ENCODE peak calls at places on chromosomes 7 and 10, in ten cellular contexts. One of them, this sample, is unnamed.
A peak's percentile ranks its signal among the peaks of the same experiment; 100 is the strongest.

GRCh38 chr7:47366960-47367359 is 215.0 kb downstream of the TNS3 start:
- DNase-seq in tibial nerve: no peak
- DNase-seq in right cardiac atrium: no peak
- DNase-seq in pancreas: no peak
- DNase-seq in RWPE2: no peak
- DNase-seq in body of pancreas: no peak
- DNase-seq in cardiac muscle cell: no peak
- DNase-seq in fibroblast of lung: no peak
- DNase-seq in breast epithelium: no peak
- DNase-seq in lower lobe of right lung: no peak
- DNase-seq in this sample: no peak

GRCh38 chr7:149196151-149196704 is 882 bp downstream of the ZNF282 start:
- DNase-seq in tibial nerve: no peak
- DNase-seq in right cardiac atrium: no peak
- DNase-seq in pancreas: no peak
- DNase-seq in RWPE2: no peak
- DNase-seq in body of pancreas: no peak
- DNase-seq in cardiac muscle cell: no peak
- DNase-seq in fibroblast of lung: peak; percentile 22
- DNase-seq in breast epithelium: no peak
- DNase-seq in lower lobe of right lung: no peak
- DNase-seq in this sample: no peak

GRCh38 chr10:69479241-69479730 is 28.0 kb downstream of the TSPAN15 start:
- DNase-seq in tibial nerve: no peak
- DNase-seq in right cardiac atrium: peak; percentile 81
- DNase-seq in pancreas: peak; percentile 26
- DNase-seq in RWPE2: no peak
- DNase-seq in body of pancreas: no peak
- DNase-seq in cardiac muscle cell: no peak
- DNase-seq in fibroblast of lung: no peak
- DNase-seq in breast epithelium: no peak
- DNase-seq in lower lobe of right lung: no peak
- DNase-seq in this sample: no peak

GRCh38 chr7:14069961-14070360 is 80.5 kb upstream of the ETV1 start:
- DNase-seq in tibial nerve: no peak
- DNase-seq in right cardiac atrium: no peak
- DNase-seq in pancreas: no peak
- DNase-seq in RWPE2: no peak
- DNase-seq in body of pancreas: no peak
- DNase-seq in cardiac muscle cell: no peak
- DNase-seq in fibroblast of lung: no peak
- DNase-seq in breast epithelium: no peak
- DNase-seq in lower lobe of right lung: no peak
- DNase-seq in this sample: no peak

GRCh38 chr7:3578399-3578798 is 277.3 kb downstream of the SDK1 start:
- DNase-seq in tibial nerve: no peak
- DNase-seq in right cardiac atrium: no peak
- DNase-seq in pancreas: no peak
- DNase-seq in RWPE2: no peak
- DNase-seq in body of pancreas: no peak
- DNase-seq in cardiac muscle cell: no peak
- DNase-seq in fibroblast of lung: no peak
- DNase-seq in breast epithelium: no peak
- DNase-seq in lower lobe of right lung: no peak
- DNase-seq in this sample: no peak

GRCh38 chr10:129193148-129193547 is 273.9 kb upstream of the MGMT start:
- DNase-seq in tibial nerve: peak; percentile 10
- DNase-seq in right cardiac atrium: no peak
- DNase-seq in pancreas: no peak
- DNase-seq in RWPE2: no peak
- DNase-seq in body of pancreas: no peak
- DNase-seq in cardiac muscle cell: peak; percentile 23
- DNase-seq in fibroblast of lung: peak; percentile 6
- DNase-seq in breast epithelium: no peak
- DNase-seq in lower lobe of right lung: no peak
- DNase-seq in this sample: no peak

GRCh38 chr7:87608443-87608842 is 7.8 kb upstream of the ABCB1 start:
- DNase-seq in tibial nerve: no peak
- DNase-seq in right cardiac atrium: no peak
- DNase-seq in pancreas: no peak
- DNase-seq in RWPE2: no peak
- DNase-seq in body of pancreas: no peak
- DNase-seq in cardiac muscle cell: no peak
- DNase-seq in fibroblast of lung: no peak
- DNase-seq in breast epithelium: no peak
- DNase-seq in lower lobe of right lung: no peak
- DNase-seq in this sample: no peak

GRCh38 chr7:129258649-129259389 is 34.0 kb downstream of the AHCYL2 start:
- DNase-seq in tibial nerve: no peak
- DNase-seq in right cardiac atrium: no peak
- DNase-seq in pancreas: no peak
- DNase-seq in RWPE2: no peak
- DNase-seq in body of pancreas: no peak
- DNase-seq in cardiac muscle cell: no peak
- DNase-seq in fibroblast of lung: no peak
- DNase-seq in breast epithelium: no peak
- DNase-seq in lower lobe of right lung: no peak
- DNase-seq in this sample: no peak

DNA sequence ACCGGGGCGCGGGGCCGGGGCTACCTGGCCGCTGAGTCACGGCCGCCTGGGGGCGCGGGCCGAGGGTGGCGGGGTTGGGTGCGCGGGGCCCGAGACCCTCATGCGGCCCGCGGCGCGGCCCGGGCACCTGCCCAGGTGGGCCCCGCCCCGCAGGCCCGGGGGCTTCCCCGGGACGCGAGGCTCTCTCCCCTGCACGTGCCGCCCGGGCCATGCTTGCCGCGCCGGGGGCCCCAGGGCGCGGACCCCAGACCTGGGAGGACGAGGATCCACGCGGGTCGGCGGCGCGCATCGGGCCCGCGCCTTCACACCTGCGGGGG is 402 bp downstream of the MAFK start:
- DNase-seq in tibial nerve: no peak
- DNase-seq in right cardiac atrium: no peak
- DNase-seq in pancreas: peak; percentile 76
- DNase-seq in RWPE2: no peak
- DNase-seq in body of pancreas: peak; percentile 26
- DNase-seq in cardiac muscle cell: no peak
- DNase-seq in fibroblast of lung: no peak
- DNase-seq in breast epithelium: no peak
- DNase-seq in lower lobe of right lung: no peak
- DNase-seq in this sample: no peak
- H3K27ac ChIP-seq in tibial nerve: peak overlapping the region; percentile 97
- H3K27ac ChIP-seq in right cardiac atrium: peak overlapping the region; percentile 96
- H3K27ac ChIP-seq in pancreas: peak overlapping the region; percentile 99
- H3K27ac ChIP-seq in RWPE2: peak overlapping the region; percentile 92
- H3K27ac ChIP-seq in body of pancreas: peak overlapping the region; percentile 100
- H3K27ac ChIP-seq in cardiac muscle cell: no peak overlapping the region
- H3K27ac ChIP-seq in fibroblast of lung: peak overlapping the region; percentile 99
- H3K27ac ChIP-seq in breast epithelium: peak overlapping the region; percentile 100
- H3K27ac ChIP-seq in lower lobe of right lung: peak overlapping the region; percentile 91
- H3K27ac ChIP-seq in this sample: peak overlapping the region; percentile 82

GRCh38 chr7:77327067-77327931 is 88.8 kb downstream of the GSAP start:
- DNase-seq in tibial nerve: peak; percentile 57
- DNase-seq in right cardiac atrium: peak; percentile 67
- DNase-seq in pancreas: peak; percentile 21
- DNase-seq in RWPE2: peak; percentile 89
- DNase-seq in body of pancreas: peak; percentile 31
- DNase-seq in cardiac muscle cell: peak; percentile 86
- DNase-seq in fibroblast of lung: peak; percentile 84
- DNase-seq in breast epithelium: no peak
- DNase-seq in lower lobe of right lung: peak; percentile 71
- DNase-seq in this sample: no peak
- H3K27ac ChIP-seq in tibial nerve: peak overlapping the region; percentile 40
- H3K27ac ChIP-seq in right cardiac atrium: peak overlapping the region; percentile 53
- H3K27ac ChIP-seq in pancreas: no peak overlapping the region
- H3K27ac ChIP-seq in RWPE2: no peak overlapping the region
- H3K27ac ChIP-seq in body of pancreas: no peak overlapping the region
- H3K27ac ChIP-seq in cardiac muscle cell: no peak overlapping the region
- H3K27ac ChIP-seq in fibroblast of lung: no peak overlapping the region
- H3K27ac ChIP-seq in breast epithelium: peak overlapping the region; percentile 61
- H3K27ac ChIP-seq in lower lobe of right lung: peak overlapping the region; percentile 6
- H3K27ac ChIP-seq in this sample: no peak overlapping the region

DNA sequence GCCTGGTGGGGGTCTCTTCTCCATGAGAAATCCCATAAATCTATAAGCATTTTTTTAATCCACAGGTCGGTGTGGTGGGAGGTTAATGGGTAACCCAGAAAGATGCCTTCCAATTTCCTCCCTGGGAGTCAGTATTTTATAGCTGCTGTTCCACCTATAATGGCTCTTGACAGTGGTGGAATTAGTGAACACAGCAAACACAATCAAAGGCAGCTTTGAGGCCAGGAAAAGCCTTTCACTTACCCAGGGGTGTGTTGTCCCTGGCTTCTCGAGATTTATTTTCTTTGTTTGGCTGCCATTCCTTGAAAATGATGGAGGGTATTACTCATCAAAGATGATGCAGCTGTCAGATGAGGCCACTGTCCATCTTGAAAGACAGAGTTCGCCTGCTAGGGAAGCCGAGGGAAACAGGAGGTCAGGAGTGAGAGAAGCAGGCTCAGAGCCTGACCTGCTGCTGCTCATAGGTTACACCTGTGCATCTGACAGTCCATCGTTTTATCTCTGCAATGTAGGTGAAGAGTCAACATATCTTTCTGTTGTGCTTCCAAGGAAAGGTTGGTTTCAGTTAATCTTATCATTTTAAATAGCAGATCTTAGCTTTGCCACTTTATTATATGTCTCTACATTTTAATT is 221.6 kb downstream of the XPNPEP1 start:
- DNase-seq in tibial nerve: no peak
- DNase-seq in right cardiac atrium: no peak
- DNase-seq in pancreas: no peak
- DNase-seq in RWPE2: no peak
- DNase-seq in body of pancreas: no peak
- DNase-seq in cardiac muscle cell: no peak
- DNase-seq in fibroblast of lung: no peak
- DNase-seq in breast epithelium: no peak
- DNase-seq in lower lobe of right lung: no peak
- DNase-seq in this sample: no peak
- H3K27ac ChIP-seq in tibial nerve: no peak overlapping the region
- H3K27ac ChIP-seq in right cardiac atrium: no peak overlapping the region
- H3K27ac ChIP-seq in pancreas: no peak overlapping the region
- H3K27ac ChIP-seq in RWPE2: no peak overlapping the region
- H3K27ac ChIP-seq in body of pancreas: no peak overlapping the region
- H3K27ac ChIP-seq in cardiac muscle cell: no peak overlapping the region
- H3K27ac ChIP-seq in fibroblast of lung: no peak overlapping the region
- H3K27ac ChIP-seq in breast epithelium: no peak overlapping the region
- H3K27ac ChIP-seq in lower lobe of right lung: no peak overlapping the region
- H3K27ac ChIP-seq in this sample: no peak overlapping the region

GRCh38 chr10:111784386-111784785 is 399.2 kb downstream of the GPAM start:
- DNase-seq in tibial nerve: no peak
- DNase-seq in right cardiac atrium: no peak
- DNase-seq in pancreas: no peak
- DNase-seq in RWPE2: no peak
- DNase-seq in body of pancreas: no peak
- DNase-seq in cardiac muscle cell: no peak
- DNase-seq in fibroblast of lung: no peak
- DNase-seq in breast epithelium: no peak
- DNase-seq in lower lobe of right lung: no peak
- DNase-seq in this sample: no peak
- H3K27ac ChIP-seq in tibial nerve: no peak overlapping the region
- H3K27ac ChIP-seq in right cardiac atrium: no peak overlapping the region
- H3K27ac ChIP-seq in pancreas: no peak overlapping the region
- H3K27ac ChIP-seq in RWPE2: no peak overlapping the region
- H3K27ac ChIP-seq in body of pancreas: no peak overlapping the region
- H3K27ac ChIP-seq in cardiac muscle cell: no peak overlapping the region
- H3K27ac ChIP-seq in fibroblast of lung: no peak overlapping the region
- H3K27ac ChIP-seq in breast epithelium: no peak overlapping the region
- H3K27ac ChIP-seq in lower lobe of right lung: no peak overlapping the region
- H3K27ac ChIP-seq in this sample: no peak overlapping the region

This sample was measured in CD8-positive, alpha-beta T cell.